ENCODE peak calls at places on chromosomes 5 and 9, in six cellular contexts. T is K562, A is GM12878, V is HepG2, E is GM23338, R is HCT116. U is an unnamed sample.

GRCh38 chr5:55438931-55439477 is 95.8 kb downstream of the PLPP1 start:
- ATAC-seq in T (no peak), A (no peak), R (peak; percentile 26), V (peak; percentile 49), E (peak; percentile 49), U (peak; percentile 75)

GRCh38 chr9:7963026-7963425 is 163.4 kb upstream of the DMAC1 start:
- ATAC-seq in E (no peak), A (no peak), R (no peak), V (no peak), T (no peak), U (no peak)

GRCh38 chr5:520196-520849 is 3.9 kb downstream of the SLC9A3 start:
- ATAC-seq in E (no peak), R (no peak), T (no peak), V (no peak), A (peak; percentile 45), U (no peak)

GRCh38 chr5:157689942-157690689 is 18.8 kb downstream of the C5orf52 start:
- ATAC-seq in A (peak; percentile 97), E (peak; percentile 50), R (peak; percentile 40), T (no peak), V (peak; percentile 79), U (no peak)

GRCh38 chr5:146047396-146047795 is 58.0 kb downstream of the PLAC8L1 start:
- ATAC-seq in E (no peak), A (no peak), V (no peak), R (peak; percentile 35), T (no peak), U (no peak)

GRCh38 chr5:44568519-44568918 is 179.3 kb upstream of the FGF10 start:
- ATAC-seq in R (no peak), T (no peak), A (no peak), V (no peak), E (no peak), U (no peak)

GRCh38 chr9:16884952-16885513 is 14.6 kb upstream of the BNC2 start:
- ATAC-seq in E (no peak), R (no peak), A (peak; percentile 76), V (no peak), T (no peak), U (peak; percentile 81)

GRCh38 chr9:130072515-130073235 is 19.0 kb downstream of the GPR107 start:
- ATAC-seq in R (no peak), T (no peak), V (no peak), E (no peak), A (peak; percentile 94), U (no peak)

GRCh38 chr5:82912462-82912861 is 164.7 kb downstream of the TMEM167A start:
- ATAC-seq in R (peak; percentile 3), V (no peak), A (no peak), E (no peak), T (no peak), U (no peak)

GRCh38 chr9:36315283-36315682 is 57.0 kb upstream of the GNE start:
- ATAC-seq in R (no peak), V (peak; percentile 20), A (no peak), T (no peak), E (no peak), U (no peak)

GRCh38 chr5:171806976-171807823 is 21.6 kb downstream of the SMIM23 start:
- ATAC-seq in A (no peak), E (peak; percentile 76), R (no peak), V (no peak), T (no peak), U (no peak)

DNA sequence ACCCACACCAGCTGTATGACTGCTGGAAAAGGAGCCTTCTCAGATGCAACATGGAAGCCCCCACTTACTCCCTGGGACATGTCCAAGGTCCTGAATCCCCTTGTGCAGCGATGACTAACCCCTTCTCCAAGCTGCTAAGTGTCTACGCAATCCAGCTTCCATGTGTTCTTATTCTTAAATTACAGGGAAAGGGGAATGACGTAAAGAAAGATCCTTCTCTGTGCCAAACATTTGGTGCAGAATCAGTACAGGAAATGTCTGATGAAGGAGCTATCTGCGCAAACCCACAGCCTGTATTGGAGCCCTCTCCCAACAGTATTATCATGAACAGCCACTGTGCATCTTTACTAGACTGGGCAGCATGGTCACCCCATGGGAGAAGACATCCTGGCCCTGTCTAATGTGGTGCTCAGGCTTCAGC is 183.2 kb downstream of the FRMD3 start:
- ATAC-seq in A (no peak), R (no peak), V (no peak), T (no peak), E (no peak), U (peak; percentile 70)
- TF ChIP-seq POLR2AphosphoS5 in A (no peak), R (no peak), V (no peak), T (no peak), E (no peak), U (peak; percentile 23)

GRCh38 chr9:13140843-13141592 is 138.5 kb downstream of the MPDZ start:
- ATAC-seq in R (no peak), E (no peak), V (no peak), A (no peak), T (no peak), U (no peak)

GRCh38 chr9:13143281-13143680 is 136.2 kb downstream of the MPDZ start:
- ATAC-seq in R (no peak), A (no peak), E (peak; percentile 81), V (no peak), T (no peak), U (no peak)

GRCh38 chr9:13141629-13142028 is 137.9 kb downstream of the MPDZ start:
- ATAC-seq in T (no peak), R (no peak), V (no peak), E (no peak), A (no peak), U (no peak)

GRCh38 chr9:13144176-13144820 is 135.2 kb downstream of the MPDZ start:
- ATAC-seq in R (no peak), E (peak; percentile 30), T (no peak), A (no peak), V (no peak), U (no peak)

GRCh38 chr9:13142776-13143175 is 136.7 kb downstream of the MPDZ start:
- ATAC-seq in A (no peak), T (no peak), R (no peak), E (no peak), V (no peak), U (no peak)
- H3K27ac ChIP-seq in A (no peak overlapping the region), T (no peak overlapping the region), R (no peak overlapping the region), E (no peak overlapping the region), V (no peak overlapping the region), U (no peak overlapping the region)

DNA sequence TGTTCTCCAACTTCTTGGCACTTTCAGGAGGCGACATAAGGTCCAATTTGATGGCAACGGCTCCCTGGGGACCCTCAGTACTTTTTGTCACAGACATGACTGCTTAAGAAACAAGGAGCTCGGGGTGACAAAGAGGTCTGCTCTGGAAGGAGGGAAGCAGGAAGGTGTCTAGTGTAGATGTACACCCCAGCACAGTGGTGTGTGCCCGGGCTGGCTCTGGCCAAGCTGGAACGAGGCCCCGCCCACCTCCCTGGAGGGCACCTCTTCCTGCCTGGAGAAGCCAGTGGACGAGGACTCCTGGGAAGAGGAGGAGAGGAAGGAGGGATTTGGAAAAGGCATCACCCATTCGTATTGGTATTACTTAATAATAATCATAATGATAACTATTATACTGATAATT is at the start of gene SLC36A2:
- ATAC-seq in R (peak; percentile 40), A (no peak), E (no peak), V (no peak), T (no peak), U (no peak)
- H3K27me3 ChIP-seq in R (peaks cover 61% of the 10 kb centered on the region), A (no peaks in the 10 kb centered on the region), E (no peaks in the 10 kb centered on the region), V (peaks cover 6% of the 10 kb centered on the region), T (peaks cover 38% of the 10 kb centered on the region), U (peaks cover 10% of the 10 kb centered on the region)

DNA sequence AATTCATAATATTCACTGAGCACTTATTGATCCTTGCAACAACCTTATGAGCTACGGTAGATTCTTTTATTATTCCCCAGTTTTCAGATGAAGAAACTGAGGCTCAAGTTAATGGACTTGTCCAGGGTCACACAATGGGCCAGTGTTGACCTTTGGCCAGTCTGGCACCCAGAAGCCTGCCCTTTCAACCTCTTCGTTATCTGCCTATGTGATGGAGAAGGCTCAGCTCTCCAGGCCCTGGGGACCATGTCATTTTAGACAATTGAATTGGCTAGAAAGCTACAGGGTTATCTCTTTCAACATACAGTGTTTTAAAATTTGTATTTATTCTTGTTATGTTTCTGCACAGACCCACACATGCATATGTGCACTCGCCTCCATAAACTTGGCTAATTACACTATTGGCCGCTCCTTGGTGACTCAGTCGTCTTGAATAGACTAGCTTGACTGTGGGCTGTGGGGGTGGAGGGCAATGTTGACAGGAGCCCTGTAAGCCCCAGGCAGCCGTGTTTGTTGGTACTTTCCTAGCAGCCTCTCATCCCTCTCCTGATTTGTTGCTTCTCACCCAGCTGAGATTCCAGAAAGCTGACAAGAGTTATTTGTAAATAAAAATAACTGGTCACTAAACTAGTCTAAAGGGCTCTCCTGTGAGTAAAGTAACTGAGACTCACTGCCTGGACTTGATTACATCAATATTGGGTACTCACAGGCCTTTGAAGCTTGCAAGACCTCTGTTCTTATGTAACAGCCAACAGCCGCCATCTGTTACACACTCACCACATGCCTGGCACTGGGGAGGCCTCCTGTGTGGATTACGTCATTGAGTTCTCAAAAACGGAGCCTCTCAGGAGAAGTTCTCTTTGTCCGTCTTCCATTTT is 8.5 kb upstream of the ANGPTL2 start:
- ATAC-seq in E (no peak), V (peak; percentile 19), R (no peak), A (no peak), T (no peak), U (peak; percentile 61)
- TF ChIP-seq POLR2AphosphoS5 in E (no peak), V (no peak), R (no peak), A (no peak), T (no peak), U (peak; percentile 88)

GRCh38 chr5:137902389-137903133 is 13.3 kb downstream of the PKD2L2 start:
- ATAC-seq in E (no peak), A (no peak), V (no peak), T (no peak), R (no peak), U (no peak)

GRCh38 chr5:137896560-137896959 is 7.3 kb downstream of the PKD2L2 start:
- ATAC-seq in T (no peak), V (no peak), A (no peak), R (no peak), E (no peak), U (no peak)

GRCh38 chr5:137899493-137899892 is 10.2 kb downstream of the PKD2L2 start:
- ATAC-seq in A (no peak), E (no peak), V (peak; percentile 61), T (no peak), R (no peak), U (no peak)

DNA sequence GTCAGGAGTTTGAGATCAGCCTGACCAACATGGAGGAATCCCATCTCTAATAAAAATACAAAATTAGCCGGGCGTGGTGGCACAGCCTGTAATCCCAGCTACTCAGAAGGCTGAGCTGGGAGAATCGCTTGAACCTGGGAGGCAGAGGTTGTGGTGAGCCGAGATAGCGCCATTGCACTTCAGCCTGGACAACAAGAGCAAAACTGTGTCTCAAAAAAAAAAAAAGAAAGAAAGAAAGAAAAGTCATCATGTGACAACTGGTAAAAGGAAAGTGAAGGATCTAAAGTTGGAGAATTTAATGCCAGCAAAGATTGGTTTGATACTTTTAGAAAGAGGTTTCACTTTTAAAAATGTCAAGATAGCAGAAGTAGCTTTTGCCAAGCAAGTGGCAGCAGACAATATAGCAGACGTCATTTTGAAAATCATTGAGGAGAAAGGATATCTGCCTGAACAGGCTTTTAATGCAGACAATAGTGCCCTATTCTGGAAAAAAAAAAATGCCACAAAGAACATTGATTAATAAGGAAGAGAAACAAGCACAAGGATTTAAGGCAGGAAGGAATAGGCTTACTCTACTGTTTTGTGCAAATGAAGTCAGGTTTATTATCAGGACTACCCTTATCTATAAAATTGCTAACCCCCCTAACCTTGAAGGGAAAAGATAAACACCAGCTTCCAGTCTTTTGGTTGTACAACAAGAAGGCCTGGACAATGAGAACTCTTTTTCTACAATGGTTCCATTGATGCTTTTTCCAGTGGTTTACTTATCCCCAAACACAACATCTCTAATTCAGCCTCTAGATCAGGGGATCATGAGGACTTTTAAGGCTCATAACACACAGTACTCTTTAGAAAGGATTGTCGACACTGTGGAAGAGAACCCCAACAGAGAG is 11.9 kb downstream of the PKD2L2 start:
- ATAC-seq in E (no peak), A (no peak), R (no peak), T (peak; percentile 67), V (peak; percentile 54), U (no peak)
- H3K27ac ChIP-seq in E (peak overlapping the region; percentile 30), A (no peak overlapping the region), R (no peak overlapping the region), T (peak overlapping the region; percentile 43), V (peak overlapping the region; percentile 37), U (no peak overlapping the region)

U was measured in gastroesophageal sphincter.